ENCODE peak calls at places on chromosomes 12 and 14, in ten cellular contexts. T, Y, L, U, A, M, V, Q, N and D are unnamed samples.

GRCh38 chr12:47962198-47962597 is 1.2 kb upstream of the TMEM106C start:
- ATAC-seq in Q (no peak), L (no peak), N (no peak), M (no peak), V (no peak), T (no peak), U (no peak), Y (no peak), A (no peak), D (no peak)

GRCh38 chr14:56666716-56667115 is 87.1 kb downstream of the TMEM260 start:
- ATAC-seq in L (no peak), U (no peak), N (no peak), A (peak; percentile 80), M (no peak), Y (no peak), Q (no peak), V (no peak), T (no peak), D (no peak)

GRCh38 chr12:66813137-66813867 is 134.4 kb upstream of the GRIP1 start:
- ATAC-seq in L (no peak), Q (no peak), Y (no peak), V (no peak), N (no peak), T (no peak), U (no peak), M (no peak), A (no peak), D (no peak)

GRCh38 chr14:73022051-73022450 is 4.9 kb downstream of the ZFYVE1 start:
- ATAC-seq in Y (no peak), M (no peak), V (no peak), N (no peak), T (no peak), L (no peak), Q (no peak), U (no peak), A (no peak), D (no peak)

GRCh38 chr14:64704743-64705405 is 650 bp downstream of the PLEKHG3 start:
- ATAC-seq in T (peak; percentile 31), L (peak; percentile 25), U (peak; percentile 37), Q (peak; percentile 43), A (peak; percentile 41), M (peak; percentile 25), Y (peak; percentile 26), N (peak; percentile 28), V (peak; percentile 45), D (peak; percentile 23)

GRCh38 chr14:32495435-32495734 is 166.3 kb downstream of the AKAP6 start:
- ATAC-seq in V (no peak), T (no peak), M (no peak), U (peak; percentile 30), L (peak; percentile 19), N (no peak), Q (no peak), A (no peak), Y (no peak), D (no peak)

GRCh38 chr14:54343276-54344121 is 53.3 kb upstream of the CDKN3 start:
- ATAC-seq in M (no peak), A (no peak), Y (peak; percentile 66), U (peak; percentile 43), Q (no peak), T (peak; percentile 70), N (no peak), V (peak; percentile 57), L (peak; percentile 60), D (no peak)

GRCh38 chr14:24052656-24053547 is 1.1 kb downstream of the CARMIL3 start:
- ATAC-seq in Y (no peak), Q (no peak), N (no peak), V (no peak), T (no peak), U (no peak), M (no peak), L (no peak), A (no peak), D (no peak)

GRCh38 chr12:95837240-95838038 is 21.3 kb upstream of the SNRPF start:
- ATAC-seq in V (no peak), L (no peak), Y (peak; percentile 48), N (no peak), A (peak; percentile 41), U (peak; percentile 65), Q (no peak), M (peak; percentile 82), T (peak; percentile 33), D (no peak)

GRCh38 chr12:104490221-104490620 is 33.5 kb downstream of the CHST11 start:
- ATAC-seq in N (no peak), A (no peak), Y (peak; percentile 7), Q (peak; percentile 74), M (no peak), T (no peak), U (no peak), V (peak; percentile 32), L (no peak), D (no peak)

GRCh38 chr14:31252865-31253264 is 45.3 kb upstream of the HECTD1 start:
- ATAC-seq in T (no peak), Y (no peak), M (no peak), A (no peak), V (no peak), Q (no peak), U (no peak), L (no peak), N (no peak), D (no peak)

GRCh38 chr14:95464524-95464923 is 51.9 kb downstream of the SYNE3 start:
- ATAC-seq in T (no peak), Y (no peak), L (no peak), N (no peak), Q (no peak), U (no peak), A (no peak), M (no peak), V (no peak), D (no peak)

GRCh38 chr12:68901145-68901544 is 31.8 kb downstream of the CPM start:
- ATAC-seq in Y (no peak), M (no peak), T (no peak), A (no peak), Q (no peak), V (no peak), N (no peak), U (no peak), L (no peak), D (no peak)

GRCh38 chr12:1918875-1919236 is 404 bp upstream of the CACNA2D4 start:
- ATAC-seq in N (no peak), V (no peak), U (no peak), L (no peak), Y (no peak), Q (no peak), A (no peak), T (no peak), M (no peak), D (no peak)

GRCh38 chr12:1919284-1919683 is 832 bp upstream of the CACNA2D4 start:
- ATAC-seq in Y (no peak), Q (no peak), N (no peak), A (no peak), L (no peak), V (no peak), T (no peak), U (no peak), M (no peak), D (no peak)

GRCh38 chr12:1920436-1920835 is 2.0 kb upstream of the CACNA2D4 start:
- ATAC-seq in M (no peak), T (no peak), N (no peak), Q (no peak), U (no peak), V (no peak), Y (no peak), A (no peak), L (no peak), D (no peak)

GRCh38 chr12:1920971-1921370 is 2.5 kb upstream of the CACNA2D4 start:
- ATAC-seq in U (no peak), N (no peak), M (no peak), A (no peak), T (peak; percentile 43), Q (no peak), L (no peak), Y (peak; percentile 47), V (peak; percentile 56), D (no peak)

GRCh38 chr12:1919763-1920162 is 1.3 kb upstream of the CACNA2D4 start:
- ATAC-seq in T (no peak), U (no peak), M (no peak), A (no peak), V (no peak), L (no peak), Y (no peak), Q (no peak), N (no peak), D (no peak)
- H3K4me1 ChIP-seq in T (peaks cover 19% of the 10 kb centered on the region), U (peaks cover 16% of the 10 kb centered on the region), M (no peaks in the 10 kb centered on the region), A (no peaks in the 10 kb centered on the region), V (no peaks in the 10 kb centered on the region), L (peaks cover 39% of the 10 kb centered on the region), Y (no peaks in the 10 kb centered on the region), Q (no peaks in the 10 kb centered on the region), N (peaks cover 13% of the 10 kb centered on the region), D (peaks cover 4% of the 10 kb centered on the region)

GRCh38 chr12:53481957-53482586 is 17.2 kb downstream of the MAP3K12 start:
- ATAC-seq in T (no peak), L (no peak), M (peak; percentile 30), N (no peak), Y (no peak), U (peak; percentile 2), A (peak; percentile 5), V (no peak), Q (no peak), D (no peak)
- TF ChIP-seq CTCF in T (no peak), L (no peak), M (peak; percentile 4), N (peak; percentile 10), Y (no peak), U (no peak), A (peak; percentile 17), V (no peak), Q (no peak), D (peak; percentile 14)

GRCh38 chr12:108580531-108580930 is 17.4 kb downstream of the TMEM119 start:
- ATAC-seq in Q (peak; percentile 53), V (no peak), A (no peak), L (no peak), N (no peak), M (no peak), Y (no peak), U (peak; percentile 56), T (no peak), D (peak; percentile 81)
- H3K4me1 ChIP-seq in Q (no peaks in the 10 kb centered on the region), V (no peaks in the 10 kb centered on the region), A (peaks cover 3% of the 10 kb centered on the region), L (peaks cover 6% of the 10 kb centered on the region), N (no peaks in the 10 kb centered on the region), M (no peaks in the 10 kb centered on the region), Y (no peaks in the 10 kb centered on the region), U (peaks cover 5% of the 10 kb centered on the region), T (no peaks in the 10 kb centered on the region), D (peaks cover 16% of the 10 kb centered on the region)

GRCh38 chr12:57178213-57178612 is 30.8 kb upstream of the LRP1-AS start:
- ATAC-seq in M (no peak), T (no peak), Y (no peak), L (no peak), A (no peak), U (no peak), V (no peak), Q (no peak), N (no peak), D (no peak)

GRCh38 chr12:57176846-57177245 is 29.4 kb upstream of the LRP1-AS start:
- ATAC-seq in T (no peak), U (no peak), L (no peak), N (no peak), V (no peak), A (no peak), M (no peak), Y (peak; percentile 21), Q (no peak), D (no peak)

GRCh38 chr12:57175428-57176138 is 28.2 kb upstream of the LRP1-AS start:
- ATAC-seq in M (peak; percentile 67), T (peak; percentile 62), N (peak; percentile 61), Q (peak; percentile 65), U (peak; percentile 54), Y (peak; percentile 76), A (peak; percentile 55), V (peak; percentile 75), L (peak; percentile 54), D (peak; percentile 79)

GRCh38 chr12:57177354-57177753 is 29.9 kb upstream of the LRP1-AS start:
- ATAC-seq in A (no peak), L (no peak), V (no peak), T (no peak), M (no peak), N (no peak), Y (no peak), Q (no peak), U (no peak), D (no peak)

GRCh38 chr12:57176139-57176477 is 28.7 kb upstream of the LRP1-AS start:
- ATAC-seq in A (no peak), Y (no peak), M (no peak), U (no peak), L (no peak), N (no peak), V (no peak), Q (no peak), T (no peak), D (no peak)
- TF ChIP-seq CTCF in A (no peak), Y (no peak), M (peak; percentile 13), U (no peak), L (peak; percentile 3), N (peak; percentile 16), V (no peak), Q (no peak), T (peak; percentile 9), D (no peak)